ENCODE peak calls at places on chromosomes 12 and 14, in six cellular contexts. L, W, O, B, R and X are unnamed samples.
A peak's percentile ranks its signal among the peaks of the same experiment; 100 is the strongest.

GRCh38 chr12:23055004-23055403 is 430.0 kb downstream of the ETNK1 start:
- DNase-seq in L (peak; percentile 25), W (no peak), O (no peak), B (no peak), R (peak; percentile 46), X (no peak)

GRCh38 chr12:96132819-96133218 is 61.4 kb upstream of the ELK3 start:
- DNase-seq in L (no peak), W (no peak), O (no peak), B (no peak), R (no peak), X (no peak)

GRCh38 chr14:86515195-86515594 is 985.3 kb downstream of the FLRT2 start:
- DNase-seq in L (no peak), W (no peak), O (no peak), B (no peak), R (no peak), X (no peak)

GRCh38 chr14:37237735-37238200 is 40.0 kb downstream of the MIPOL1 start:
- DNase-seq in L (no peak), W (no peak), O (no peak), B (no peak), R (no peak), X (no peak)

GRCh38 chr14:90743826-90744225 is 72.4 kb downstream of the TTC7B start:
- DNase-seq in L (no peak), W (no peak), O (no peak), B (no peak), R (no peak), X (no peak)

GRCh38 chr12:58148405-58148804 is 207.0 kb downstream of the ATP23 start:
- DNase-seq in L (no peak), W (no peak), O (no peak), B (no peak), R (no peak), X (no peak)

GRCh38 chr12:104166465-104166864 is 28.5 kb upstream of the NFYB start:
- DNase-seq in L (no peak), W (no peak), O (no peak), B (peak; percentile 40), R (no peak), X (no peak)

GRCh38 chr14:89911018-89911919 is 43.3 kb downstream of the EFCAB11 start:
- DNase-seq in L (no peak), W (no peak), O (no peak), B (no peak), R (peak; percentile 10), X (peak; percentile 47)

GRCh38 chr14:73591690-73592448 is at the start of gene ACOT4:
- DNase-seq in L (peak; percentile 63), W (peak; percentile 46), O (peak; percentile 57), B (peak; percentile 22), R (peak; percentile 28), X (peak; percentile 50)

GRCh38 chr12:5487971-5488955 is 56.4 kb downstream of the NTF3 start:
- DNase-seq in L (no peak), W (no peak), O (no peak), B (no peak), R (no peak), X (no peak)

GRCh38 chr12:129185855-129186254 is 332.6 kb downstream of the GLT1D1 start:
- DNase-seq in L (no peak), W (no peak), O (no peak), B (no peak), R (no peak), X (no peak)

GRCh38 chr14:52563120-52563519 is 10.5 kb downstream of the GPR137C start:
- DNase-seq in L (no peak), W (no peak), O (no peak), B (no peak), R (no peak), X (no peak)

GRCh38 chr12:107515446-107515958 is 170.1 kb upstream of the PWP1 start:
- DNase-seq in L (no peak), W (no peak), O (peak; percentile 36), B (peak; percentile 43), R (no peak), X (no peak)

GRCh38 chr14:55350461-55350860 is 61.2 kb downstream of the ATG14 start:
- DNase-seq in L (no peak), W (no peak), O (no peak), B (no peak), R (no peak), X (no peak)

GRCh38 chr12:56258068-56258819 is at the start of gene ANKRD52:
- DNase-seq in L (peak; percentile 83), W (peak; percentile 76), O (peak; percentile 83), B (peak; percentile 81), R (peak; percentile 90), X (peak; percentile 80)

GRCh38 chr14:96165493-96166474 is 38.9 kb upstream of the BDKRB2 start:
- DNase-seq in L (no peak), W (no peak), O (peak; percentile 5), B (no peak), R (no peak), X (no peak)

GRCh38 chr12:89103831-89104230 is 248.5 kb downstream of the DUSP6 start:
- DNase-seq in L (no peak), W (no peak), O (no peak), B (no peak), R (no peak), X (no peak)